ENCODE peak calls at places on chromosomes 4 and X, in eight cellular contexts. P is fibroblast of lung; R is esophagus squamous epithelium; G is uterus; I is foreskin fibroblast; M is CD8-positive, alpha-beta T cell; S is lower leg skin; E is A549. D is an unnamed sample.

GRCh38 chrX:11329016-11329415 is 35.8 kb downstream of the AMELX start:
- DNase-seq in P (peak), R (no peak), G (no peak), I (no peak), M (no peak), S (no peak), E (no peak), D (no peak)

GRCh38 chr4:110197421-110198398 is 705 bp downstream of the ELOVL6 start:
- DNase-seq in P (peak), R (no peak), G (peak), I (no peak), M (peak), S (no peak), E (peak), D (peak)

GRCh38 chrX:1108451-1109445 is 103.7 kb downstream of the CRLF2 start:
- DNase-seq in P (no peak), R (no peak), G (no peak), I (no peak), M (no peak), S (peak), E (no peak), D (no peak)

GRCh38 chr4:89509708-89510269 is 202.2 kb upstream of the GPRIN3 start:
- DNase-seq in P (peak), R (no peak), G (no peak), I (peak), M (no peak), S (no peak), E (no peak), D (peak)

GRCh38 chr4:2009651-2010233 is 968 bp upstream of the NELFA start:
- DNase-seq in P (peak), R (no peak), G (no peak), I (peak), M (peak), S (peak), E (peak), D (peak)

GRCh38 chr4:4720671-4721070 is 138.8 kb upstream of the MSX1 start:
- DNase-seq in P (no peak), R (no peak), G (no peak), I (no peak), M (no peak), S (no peak), E (no peak), D (no peak)

GRCh38 chr4:72779256-72779655 is 210.2 kb upstream of the ADAMTS3 start:
- DNase-seq in P (peak), R (no peak), G (no peak), I (no peak), M (no peak), S (no peak), E (no peak), D (no peak)

GRCh38 chrX:41705680-41706374 is 17.1 kb downstream of the GPR34 start:
- DNase-seq in P (no peak), R (no peak), G (no peak), I (no peak), M (no peak), S (no peak), E (no peak), D (no peak)

GRCh38 chrX:9147631-9148189 is 113.8 kb upstream of the FAM9B start:
- DNase-seq in P (no peak), R (no peak), G (no peak), I (no peak), M (no peak), S (no peak), E (no peak), D (no peak)

GRCh38 chrX:9147086-9147485 is 113.2 kb upstream of the FAM9B start:
- DNase-seq in P (no peak), R (no peak), G (no peak), I (no peak), M (no peak), S (no peak), E (no peak), D (no peak)

GRCh38 chrX:9146657-9147056 is 112.7 kb upstream of the FAM9B start:
- DNase-seq in P (no peak), R (no peak), G (no peak), I (no peak), M (no peak), S (no peak), E (no peak), D (no peak)

GRCh38 chrX:9149831-9150230 is 115.9 kb upstream of the FAM9B start:
- DNase-seq in P (no peak), R (no peak), G (no peak), I (peak), M (no peak), S (no peak), E (no peak), D (peak)

DNA sequence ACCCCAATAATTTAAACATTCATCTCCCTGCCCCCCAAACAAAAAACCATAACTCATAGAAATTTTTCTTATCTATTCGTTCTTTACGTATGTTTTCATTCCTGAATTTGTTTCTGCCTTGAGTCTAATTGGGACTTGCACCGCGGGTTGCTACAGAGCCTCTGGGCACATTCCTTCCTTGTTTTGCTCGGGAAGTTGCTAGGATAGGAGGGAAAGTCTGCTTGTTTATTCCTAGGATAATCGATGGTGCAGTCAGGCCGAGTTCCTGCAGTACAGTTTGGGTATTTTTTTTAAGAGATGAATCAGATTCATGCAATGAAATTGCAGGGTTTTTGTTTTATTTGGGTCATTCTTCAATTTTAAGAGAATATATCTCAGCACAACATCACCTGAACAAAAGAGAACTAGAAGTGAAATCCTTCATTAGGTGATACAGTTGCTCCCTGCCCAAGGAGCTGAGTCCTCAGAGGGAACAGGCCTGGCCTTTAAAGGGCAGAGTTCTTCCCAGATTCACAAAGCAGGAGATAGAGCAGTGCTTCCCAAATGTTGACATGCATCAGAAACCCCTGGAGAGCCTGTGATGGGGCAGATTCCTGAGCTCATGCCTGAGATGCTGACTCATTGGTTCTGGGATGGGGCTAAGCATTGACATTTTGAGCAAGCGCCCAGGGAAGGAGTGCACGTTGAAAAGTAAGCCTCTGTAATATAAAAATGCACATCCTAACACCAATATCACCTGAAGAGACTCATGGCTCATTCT is 114.9 kb upstream of the FAM9B start:
- DNase-seq in P (peak), R (no peak), G (peak), I (peak), M (no peak), S (no peak), E (peak), D (peak)
- H3K4me3 ChIP-seq in P (no peak), R (no peak), G (no peak), I (no peak), M (no peak), S (no peak), E (no peak), D (no peak)

DNA sequence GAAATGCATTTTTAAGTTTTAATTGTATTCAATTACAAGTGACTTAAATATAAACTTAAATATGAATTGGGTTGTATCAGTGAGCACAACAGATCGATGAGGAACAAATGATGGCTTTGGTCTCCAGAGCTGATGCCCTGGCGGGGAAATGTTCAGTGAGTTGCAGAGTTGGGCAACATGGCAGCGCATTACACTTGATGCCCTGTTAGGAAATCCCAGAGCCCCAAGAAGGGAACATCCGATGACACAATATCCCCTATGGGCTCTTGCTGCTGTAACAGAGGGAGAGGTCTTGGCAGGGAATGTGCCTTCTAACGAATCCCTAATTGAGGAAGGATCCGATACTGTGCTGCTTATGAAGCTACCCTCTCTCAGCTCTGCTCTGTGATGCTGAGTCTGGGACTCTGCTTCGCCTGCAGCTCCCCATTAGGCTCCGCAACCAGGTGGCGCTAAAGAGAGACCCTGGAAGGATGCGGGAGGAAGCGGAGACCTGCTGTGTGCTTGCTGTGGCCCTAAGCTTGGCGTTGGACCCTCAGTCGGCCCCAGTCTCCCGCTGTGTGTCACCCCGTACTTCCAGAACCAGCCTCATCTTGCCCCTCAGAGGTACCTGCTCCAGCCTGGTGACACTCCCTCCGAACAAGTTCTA is 38.9 kb downstream of the PDHA1 start:
- DNase-seq in P (peak), R (no peak), G (no peak), I (no peak), M (peak), S (peak), E (peak), D (peak)
- TF ChIP-seq CTCF in P (peak), R (peak), G (no peak), I (peak), M (peak), S (no peak), E (peak), D (peak)

GRCh38 chr4:92047209-92047877 is 256.4 kb upstream of the GRID2 start:
- DNase-seq in P (peak), R (no peak), G (no peak), I (no peak), M (no peak), S (no peak), E (peak), D (no peak)
- H3K4me3 ChIP-seq in P (no peak), R (no peak), G (no peak), I (no peak), M (no peak), S (no peak), E (no peak), D (no peak)

GRCh38 chrX:97021680-97022079 is 138.0 kb downstream of the RPA4 start:
- DNase-seq in P (peak), R (no peak), G (no peak), I (no peak), M (no peak), S (no peak), E (no peak), D (peak)

GRCh38 chrX:97011540-97011939 is 127.8 kb downstream of the RPA4 start:
- DNase-seq in P (no peak), R (no peak), G (no peak), I (no peak), M (no peak), S (no peak), E (no peak), D (no peak)

DNA sequence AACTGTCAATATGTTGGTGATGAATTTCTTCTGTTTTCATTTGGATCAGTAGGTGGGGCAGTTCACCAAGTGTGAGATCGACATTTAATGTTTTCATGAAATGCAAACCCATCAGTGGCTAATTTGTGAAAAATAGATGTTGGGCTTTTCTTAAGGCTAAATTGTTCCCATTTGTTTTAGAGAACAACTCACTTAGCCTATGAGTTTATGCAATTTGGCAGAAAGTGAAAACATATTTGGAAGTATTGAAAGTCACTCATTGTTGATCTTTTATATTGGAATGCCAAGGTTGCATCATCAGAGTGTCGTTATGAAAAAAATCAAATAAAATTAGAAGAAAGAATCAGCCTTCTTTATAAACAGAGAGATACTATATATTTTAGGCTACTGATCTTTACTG is 132.4 kb downstream of the RPA4 start:
- DNase-seq in P (no peak), R (no peak), G (no peak), I (no peak), M (no peak), S (no peak), E (no peak), D (no peak)
- TF ChIP-seq CTCF in P (no peak), R (no peak), G (no peak), I (no peak), M (no peak), S (no peak), E (peak), D (no peak)

GRCh38 chr4:183097251-183098079 is 1.6 kb upstream of the WWC2 start:
- DNase-seq in P (no peak), R (no peak), G (peak), I (no peak), M (peak), S (peak), E (no peak), D (no peak)
- H3K4me3 ChIP-seq in P (no peak), R (peak), G (peak), I (peak), M (peak), S (peak), E (peak), D (peak)

DNA sequence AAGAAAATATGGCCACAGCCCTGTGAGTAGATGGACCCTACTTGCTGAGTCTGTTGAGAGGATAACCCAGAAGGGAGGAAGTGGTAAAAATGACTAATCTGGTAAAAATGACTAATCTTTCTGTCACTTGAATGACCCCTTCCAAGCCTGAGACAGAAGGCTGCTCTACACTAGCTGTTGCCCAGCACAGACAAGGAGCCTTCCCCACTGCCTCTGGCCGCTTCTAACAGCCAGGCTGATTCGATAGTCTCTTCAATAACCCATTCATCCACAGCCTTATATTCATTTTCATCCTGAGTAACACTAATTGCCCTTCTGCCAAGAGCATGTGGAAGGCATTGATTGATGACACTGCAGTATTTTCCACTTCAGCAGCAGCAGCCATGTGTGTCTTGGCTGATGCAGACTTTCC is 18.4 kb downstream of the MAGEB17 start:
- DNase-seq in P (peak), R (no peak), G (no peak), I (peak), M (no peak), S (no peak), E (peak), D (peak)
- TF ChIP-seq CTCF in P (no peak), R (no peak), G (no peak), I (no peak), M (no peak), S (no peak), E (no peak), D (no peak)

DNA sequence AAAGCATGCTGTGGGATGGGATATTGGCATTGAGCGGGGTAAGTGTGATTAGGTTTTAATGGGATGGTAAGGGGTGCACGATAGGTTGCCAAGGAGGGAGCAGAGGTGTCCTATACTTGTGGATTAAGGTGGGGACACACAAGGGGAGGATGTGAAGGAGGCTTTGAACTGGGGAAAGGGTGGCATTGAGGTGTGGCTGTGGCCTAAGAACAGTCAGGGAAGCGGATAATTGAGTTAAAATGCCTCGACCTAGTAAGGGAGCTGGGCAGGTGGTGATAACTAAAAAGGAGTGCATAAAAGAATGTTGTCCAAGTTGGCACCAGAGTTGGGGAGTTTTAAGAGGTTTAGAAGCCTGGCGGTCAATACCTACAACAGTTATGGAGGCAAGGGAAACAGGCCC is 17.5 kb downstream of the KLKB1 start:
- DNase-seq in P (no peak), R (no peak), G (no peak), I (no peak), M (no peak), S (no peak), E (no peak), D (no peak)
- H3K4me3 ChIP-seq in P (no peak), R (no peak), G (no peak), I (no peak), M (no peak), S (no peak), E (no peak), D (no peak)

GRCh38 chr4:61507091-61507490 is 307.0 kb downstream of the ADGRL3 start:
- DNase-seq in P (peak), R (no peak), G (no peak), I (no peak), M (no peak), S (no peak), E (no peak), D (no peak)

GRCh38 chr4:61514991-61515390 is 314.9 kb downstream of the ADGRL3 start:
- DNase-seq in P (no peak), R (no peak), G (no peak), I (no peak), M (no peak), S (no peak), E (no peak), D (no peak)

GRCh38 chr4:61505773-61506640 is 305.9 kb downstream of the ADGRL3 start:
- DNase-seq in P (no peak), R (no peak), G (no peak), I (no peak), M (no peak), S (no peak), E (no peak), D (no peak)

GRCh38 chr4:61517144-61517543 is 317.0 kb downstream of the ADGRL3 start:
- DNase-seq in P (no peak), R (no peak), G (no peak), I (no peak), M (no peak), S (no peak), E (no peak), D (no peak)

GRCh38 chr4:61511716-61512488 is 311.8 kb downstream of the ADGRL3 start:
- DNase-seq in P (peak), R (no peak), G (no peak), I (peak), M (no peak), S (no peak), E (peak), D (no peak)
- TF ChIP-seq CTCF in P (no peak), R (no peak), G (no peak), I (no peak), M (no peak), S (no peak), E (no peak), D (no peak)

DNA sequence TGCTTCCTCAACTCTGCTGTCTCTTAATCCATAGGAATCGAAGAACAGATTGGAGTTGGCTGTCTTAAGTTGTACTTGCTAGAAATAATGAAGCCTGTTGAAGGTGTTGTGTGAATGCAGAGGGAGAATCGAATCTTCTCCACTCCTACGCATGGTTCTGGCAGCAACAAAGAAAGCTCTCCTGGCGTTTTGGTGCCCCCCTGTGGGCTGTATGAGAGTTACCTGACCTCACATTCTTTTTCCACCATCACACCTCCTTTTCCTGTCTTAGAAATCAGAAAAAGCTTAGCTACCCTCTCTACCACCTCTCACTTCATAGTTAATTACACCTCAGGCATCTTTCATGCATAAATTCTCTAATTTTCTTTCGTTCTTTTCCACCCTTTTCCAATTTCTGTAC is 16.3 kb downstream of the KLF8 start:
- DNase-seq in P (peak), R (no peak), G (peak), I (no peak), M (peak), S (no peak), E (peak), D (peak)
- H3K4me3 ChIP-seq in P (no peak), R (no peak), G (no peak), I (no peak), M (no peak), S (no peak), E (no peak), D (no peak)

GRCh38 chrX:119223784-119224183 is 12.3 kb upstream of the PGRMC1 start:
- DNase-seq in P (no peak), R (no peak), G (no peak), I (no peak), M (no peak), S (no peak), E (no peak), D (no peak)

GRCh38 chrX:119222932-119223331 is 13.2 kb upstream of the PGRMC1 start:
- DNase-seq in P (no peak), R (no peak), G (no peak), I (no peak), M (no peak), S (no peak), E (no peak), D (no peak)

GRCh38 chrX:119218198-119218597 is 17.9 kb upstream of the PGRMC1 start:
- DNase-seq in P (no peak), R (no peak), G (no peak), I (no peak), M (no peak), S (no peak), E (no peak), D (no peak)
- TF ChIP-seq CTCF in P (peak), R (peak), G (no peak), I (peak), M (no peak), S (no peak), E (peak), D (no peak)